ENCODE peak calls at places on chromosomes 2 and 18, in nine cellular contexts. Q is WERI-Rb-1, V is fibroblast of mammary gland, Z is brain microvascular endothelial cell, L is fibroblast of lung, C is adipocyte, G is esophagus squamous epithelium, P is cardiac muscle cell, H is dorsolateral prefrontal cortex. B is an unnamed sample.

GRCh38 chr2:85189606-85190270 is 56.5 kb downstream of the TCF7L1 start:
- DNase-seq in P (no peak), Q (no peak), L (no peak), C (no peak), V (no peak), H (peak), Z (no peak), G (no peak), B (no peak)

GRCh38 chr2:15069149-15069548 is 436.6 kb downstream of the LRATD1 start:
- DNase-seq in G (no peak), C (peak), L (peak), H (no peak), V (peak), Z (no peak), P (no peak), Q (no peak), B (no peak)

GRCh38 chr2:202032841-202033316 is 776 bp upstream of the FZD7 start:
- DNase-seq in C (peak), L (peak), G (no peak), H (no peak), P (peak), Q (peak), Z (peak), V (peak), B (no peak)

GRCh38 chr2:207188601-207189000 is 22.9 kb upstream of the KLF7 start:
- DNase-seq in P (peak), V (peak), Z (peak), G (no peak), H (no peak), L (peak), C (peak), Q (no peak), B (no peak)

GRCh38 chr2:237995036-237995435 is 28.2 kb downstream of the UBE2F start:
- DNase-seq in L (no peak), Z (no peak), Q (peak), C (no peak), P (no peak), V (no peak), H (no peak), G (no peak), B (no peak)

GRCh38 chr2:72133721-72134407 is 13.8 kb downstream of the CYP26B1 start:
- DNase-seq in C (no peak), Z (no peak), H (no peak), G (no peak), Q (no peak), V (no peak), L (no peak), P (no peak), B (no peak)

GRCh38 chr2:201955231-201955630 is 78.4 kb upstream of the FZD7 start:
- DNase-seq in P (no peak), V (no peak), Z (no peak), C (no peak), Q (no peak), H (no peak), L (no peak), G (no peak), B (no peak)

GRCh38 chr18:22286576-22286975 is 117.2 kb downstream of the GATA6 start:
- DNase-seq in P (peak), H (no peak), G (peak), L (no peak), Q (no peak), V (no peak), Z (no peak), C (no peak), B (no peak)

GRCh38 chr2:172438064-172438421 is 10.7 kb downstream of the ITGA6 start:
- DNase-seq in P (no peak), C (no peak), Z (no peak), H (no peak), L (no peak), V (peak), Q (no peak), G (no peak), B (no peak)

GRCh38 chr2:201831469-201831868 is 25.1 kb downstream of the CDK15 start:
- DNase-seq in C (peak), V (peak), P (no peak), Q (no peak), H (no peak), G (no peak), Z (peak), L (no peak), B (peak)

GRCh38 chr2:128513416-128514283 is 195.0 kb upstream of the HS6ST1 start:
- DNase-seq in C (no peak), L (no peak), H (peak), Q (no peak), V (no peak), Z (no peak), G (no peak), P (no peak), B (no peak)

GRCh38 chr2:225009768-225010167 is 32.5 kb downstream of the DOCK10 start:
- DNase-seq in Q (no peak), G (no peak), C (no peak), H (no peak), P (no peak), V (no peak), Z (no peak), L (no peak), B (no peak)

GRCh38 chr18:10537765-10538164 is 11.9 kb downstream of the NAPG start:
- DNase-seq in Z (no peak), G (no peak), H (no peak), C (no peak), P (no peak), L (no peak), Q (no peak), V (no peak), B (no peak)

GRCh38 chr2:24930768-24931167 is 10.7 kb upstream of the ADCY3 start:
- DNase-seq in C (no peak), L (no peak), V (no peak), P (no peak), Z (no peak), Q (no peak), G (no peak), H (no peak), B (no peak)

GRCh38 chr2:231612199-231613053 is 19.8 kb downstream of the TEX44 start:
- DNase-seq in Z (peak), L (peak), H (peak), P (peak), G (peak), V (peak), Q (peak), C (peak), B (peak)

GRCh38 chr2:172813314-172813888 is 77.8 kb downstream of the RAPGEF4 start:
- DNase-seq in Q (no peak), V (peak), P (peak), G (no peak), L (peak), C (peak), H (no peak), Z (no peak), B (no peak)

GRCh38 chr2:11410101-11410500 is 55.9 kb downstream of the E2F6 start:
- DNase-seq in P (peak), Z (no peak), G (no peak), V (no peak), C (no peak), L (no peak), Q (no peak), H (no peak), B (no peak)

GRCh38 chr2:11409184-11409959 is 56.6 kb downstream of the E2F6 start:
- DNase-seq in V (peak), H (no peak), Q (no peak), L (no peak), Z (no peak), P (no peak), C (no peak), G (no peak), B (no peak)

GRCh38 chr2:11411244-11411643 is 54.7 kb downstream of the E2F6 start:
- DNase-seq in Q (no peak), P (no peak), L (no peak), V (no peak), H (no peak), G (no peak), Z (no peak), C (no peak), B (no peak)

GRCh38 chr2:11412449-11412810 is 53.5 kb downstream of the E2F6 start:
- DNase-seq in H (no peak), Q (no peak), P (no peak), V (no peak), L (no peak), Z (no peak), C (no peak), G (no peak), B (no peak)

DNA sequence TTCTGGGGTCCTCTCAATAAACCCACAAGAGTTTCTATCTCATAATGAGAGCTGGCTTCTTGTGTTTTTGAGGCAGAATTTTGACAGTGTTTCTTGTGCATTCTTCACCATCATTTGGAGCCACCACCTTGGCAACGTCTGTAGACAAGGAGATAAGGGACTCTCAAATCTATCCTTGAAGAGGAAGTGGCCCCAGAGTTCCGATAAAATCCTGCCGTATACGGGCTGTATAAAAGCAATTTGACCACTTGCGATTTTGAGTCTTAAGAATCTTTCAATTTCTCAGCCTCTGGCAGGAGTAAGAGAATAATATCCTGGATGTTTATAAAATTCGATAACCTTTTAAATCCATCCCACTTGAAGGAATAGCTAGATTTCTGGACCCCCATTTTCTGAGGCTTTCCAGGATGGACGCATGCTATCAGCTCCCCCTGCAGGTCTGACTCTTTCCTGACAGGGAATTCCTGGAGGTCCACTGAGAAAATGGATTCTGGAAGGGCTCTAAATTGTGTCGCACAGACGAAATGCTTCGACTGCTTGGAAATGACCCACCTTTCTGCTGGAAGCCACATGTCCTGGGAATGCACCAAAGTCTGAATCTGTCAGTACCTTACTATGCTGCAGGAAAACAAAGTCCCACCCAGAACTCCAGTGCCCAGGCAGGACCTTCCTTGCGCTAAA is 54.1 kb downstream of the E2F6 start:
- DNase-seq in P (peak), G (no peak), C (peak), Z (peak), H (no peak), Q (peak), V (peak), L (peak), B (no peak)
- H3K4me3 ChIP-seq in P (no peak), G (no peak), C (peak), Z (no peak), H (peak), Q (no peak), V (peak), L (peak), B (no peak)

DNA sequence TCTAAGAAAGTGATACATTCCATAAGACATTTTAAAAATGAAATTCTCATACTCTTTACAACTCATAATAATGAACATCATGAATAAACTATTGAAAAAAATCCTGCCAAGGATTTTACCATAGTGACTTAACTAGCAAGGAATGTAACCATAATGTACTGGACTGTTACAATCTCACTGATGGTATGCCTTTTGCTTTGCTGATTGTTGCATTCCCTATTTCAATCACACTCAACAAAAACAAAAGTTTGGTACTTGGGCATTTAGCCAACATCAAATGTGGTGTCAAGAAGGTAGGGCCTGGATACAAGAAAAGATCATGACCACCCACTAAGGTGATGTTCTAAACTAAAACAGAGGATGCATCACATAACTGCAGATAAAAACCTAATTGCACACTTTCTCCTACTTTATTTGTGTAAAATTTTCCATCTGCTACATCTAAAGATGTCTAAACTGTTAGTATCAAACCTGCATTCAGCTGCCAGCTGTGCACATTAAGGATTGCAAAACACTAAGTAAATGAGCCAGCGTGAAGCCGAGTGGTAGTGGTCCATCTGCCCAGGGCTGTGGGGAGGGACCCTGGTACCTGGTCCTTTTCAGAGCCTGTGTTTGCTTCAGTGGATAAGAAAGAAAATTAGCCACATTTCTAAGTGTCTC is 564.4 kb downstream of the ZEB2 start:
- DNase-seq in Q (no peak), P (peak), H (no peak), G (no peak), L (peak), Z (peak), V (peak), C (peak), B (no peak)
- H3K4me3 ChIP-seq in Q (no peak), P (no peak), H (no peak), G (no peak), L (no peak), Z (no peak), V (no peak), C (no peak), B (no peak)

GRCh38 chr2:197809064-197809463 is 4.7 kb downstream of the PLCL1 start:
- DNase-seq in L (no peak), V (no peak), C (no peak), Z (no peak), H (no peak), G (no peak), P (no peak), Q (no peak), B (peak)
- H3K4me3 ChIP-seq in L (no peak), V (no peak), C (no peak), Z (no peak), H (no peak), G (no peak), P (no peak), Q (no peak), B (no peak)

GRCh38 chr2:148926291-148926961 is 51.4 kb downstream of the KIF5C start:
- DNase-seq in C (peak), V (peak), P (peak), H (peak), Q (peak), Z (no peak), L (peak), G (no peak), B (peak)
- H3K4me3 ChIP-seq in C (no peak), V (no peak), P (no peak), H (peak), Q (no peak), Z (peak), L (no peak), G (no peak), B (no peak)

GRCh38 chr2:174248998-174249592 is 763 bp upstream of the OLA1 start:
- DNase-seq in L (no peak), P (no peak), Z (no peak), V (no peak), G (no peak), C (no peak), Q (no peak), H (no peak), B (no peak)
- H3K4me3 ChIP-seq in L (peak), P (peak), Z (peak), V (peak), G (peak), C (peak), Q (peak), H (peak), B (peak)